ENCODE peak calls at places on chromosomes 6 and 20, in nine cellular contexts. H is thoracic aorta, P is PC-3, R is heart left ventricle, C is endothelial cell, S is fibroblast of lung, X is coronary artery, K is choroid plexus epithelial cell, F is nephron progenitor cell. Y is an unnamed sample.

GRCh38 chr20:38441916-38442315 is 6.8 kb upstream of the SNHG17 start:
- DNase-seq in R (no peak), X (no peak), P (no peak), F (no peak), C (no peak), K (peak), H (no peak), S (no peak), Y (no peak)

GRCh38 chr6:50145125-50145524 is 95.4 kb upstream of the DEFB112 start:
- DNase-seq in K (peak), S (no peak), R (no peak), P (peak), C (no peak), H (no peak), F (no peak), X (no peak), Y (peak)

GRCh38 chr6:109800771-109801170 is 109.7 kb downstream of the FIG4 start:
- DNase-seq in C (no peak), P (peak), R (no peak), H (no peak), F (no peak), X (no peak), K (no peak), S (no peak), Y (no peak)

GRCh38 chr20:43669332-43669731 is 2.4 kb downstream of the MYBL2 start:
- DNase-seq in S (peak), P (peak), K (peak), C (no peak), H (no peak), F (no peak), X (no peak), R (no peak), Y (peak)

GRCh38 chr6:117840541-117840983 is 66.5 kb upstream of the SLC35F1 start:
- DNase-seq in H (no peak), C (peak), P (peak), K (peak), R (no peak), F (peak), S (peak), X (no peak), Y (peak)

GRCh38 chr6:157763129-157763893 is 59.7 kb upstream of the SNX9 start:
- DNase-seq in K (peak), S (peak), H (no peak), C (no peak), R (peak), P (peak), X (no peak), F (no peak), Y (peak)

GRCh38 chr6:36442083-36442670 is 477 bp downstream of the PXT1 start:
- DNase-seq in S (no peak), R (no peak), H (no peak), F (no peak), X (no peak), P (no peak), C (no peak), K (no peak), Y (no peak)

GRCh38 chr20:4280731-4281130 is 265.4 kb upstream of the RNF24 start:
- DNase-seq in F (no peak), C (no peak), H (no peak), R (no peak), S (no peak), X (no peak), P (no peak), K (no peak), Y (no peak)

GRCh38 chr6:140178550-140179334 is 804.3 kb upstream of the CITED2 start:
- DNase-seq in X (no peak), R (no peak), S (peak), P (peak), H (no peak), K (peak), C (no peak), F (no peak), Y (peak)

GRCh38 chr20:1101533-1101932 is 16.9 kb upstream of the PSMF1 start:
- DNase-seq in H (no peak), S (no peak), C (no peak), P (no peak), F (no peak), K (no peak), R (no peak), X (no peak), Y (no peak)

GRCh38 chr6:143700684-143701342 is 23.0 kb downstream of the PHACTR2 start:
- DNase-seq in S (peak), K (peak), H (no peak), C (no peak), R (peak), F (no peak), P (no peak), X (no peak), Y (no peak)

GRCh38 chr20:11686195-11686594 is 231.5 kb upstream of the BTBD3 start:
- DNase-seq in S (no peak), R (no peak), K (no peak), P (no peak), F (no peak), X (no peak), H (no peak), C (no peak), Y (no peak)

GRCh38 chr6:151239603-151240035 is at the start of gene AKAP12:
- DNase-seq in C (peak), H (no peak), X (peak), F (no peak), K (peak), P (no peak), S (peak), R (peak), Y (no peak)

GRCh38 chr20:58592076-58592695 is 58.9 kb upstream of the STX16 start:
- DNase-seq in C (no peak), X (no peak), P (no peak), R (no peak), F (no peak), K (no peak), S (no peak), H (no peak), Y (no peak)

GRCh38 chr6:85923013-85923430 is 280.3 kb upstream of the SYNCRIP start:
- DNase-seq in P (peak), S (peak), C (peak), H (no peak), X (no peak), R (no peak), K (peak), F (peak), Y (peak)

GRCh38 chr20:54174452-54175175 is 828 bp upstream of the CYP24A1 start:
- DNase-seq in C (no peak), P (peak), X (no peak), K (no peak), F (peak), H (no peak), R (no peak), S (no peak), Y (no peak)

GRCh38 chr6:119979862-119980261 is 630.3 kb upstream of the MAN1A1 start:
- DNase-seq in C (no peak), K (peak), F (no peak), H (no peak), S (no peak), P (peak), R (no peak), X (no peak), Y (peak)
- TF ChIP-seq CTCF in C (peak), K (no peak), F (peak), H (no peak), S (peak), P (peak), R (no peak), X (no peak), Y (peak)

GRCh38 chr20:32035398-32035852 is 16.6 kb upstream of the HCK start:
- DNase-seq in F (no peak), K (no peak), R (no peak), S (no peak), H (no peak), P (no peak), X (no peak), C (no peak), Y (no peak)

GRCh38 chr20:32037929-32038328 is 14.1 kb upstream of the HCK start:
- DNase-seq in K (peak), H (no peak), R (no peak), S (peak), X (no peak), C (no peak), F (no peak), P (no peak), Y (peak)

GRCh38 chr20:32036252-32036651 is 15.8 kb upstream of the HCK start:
- DNase-seq in K (no peak), S (no peak), R (no peak), P (no peak), X (no peak), H (no peak), F (no peak), C (no peak), Y (no peak)

GRCh38 chr20:32036716-32037355 is 15.2 kb upstream of the HCK start:
- DNase-seq in S (no peak), R (no peak), C (no peak), X (no peak), P (no peak), H (no peak), F (no peak), K (peak), Y (no peak)

DNA sequence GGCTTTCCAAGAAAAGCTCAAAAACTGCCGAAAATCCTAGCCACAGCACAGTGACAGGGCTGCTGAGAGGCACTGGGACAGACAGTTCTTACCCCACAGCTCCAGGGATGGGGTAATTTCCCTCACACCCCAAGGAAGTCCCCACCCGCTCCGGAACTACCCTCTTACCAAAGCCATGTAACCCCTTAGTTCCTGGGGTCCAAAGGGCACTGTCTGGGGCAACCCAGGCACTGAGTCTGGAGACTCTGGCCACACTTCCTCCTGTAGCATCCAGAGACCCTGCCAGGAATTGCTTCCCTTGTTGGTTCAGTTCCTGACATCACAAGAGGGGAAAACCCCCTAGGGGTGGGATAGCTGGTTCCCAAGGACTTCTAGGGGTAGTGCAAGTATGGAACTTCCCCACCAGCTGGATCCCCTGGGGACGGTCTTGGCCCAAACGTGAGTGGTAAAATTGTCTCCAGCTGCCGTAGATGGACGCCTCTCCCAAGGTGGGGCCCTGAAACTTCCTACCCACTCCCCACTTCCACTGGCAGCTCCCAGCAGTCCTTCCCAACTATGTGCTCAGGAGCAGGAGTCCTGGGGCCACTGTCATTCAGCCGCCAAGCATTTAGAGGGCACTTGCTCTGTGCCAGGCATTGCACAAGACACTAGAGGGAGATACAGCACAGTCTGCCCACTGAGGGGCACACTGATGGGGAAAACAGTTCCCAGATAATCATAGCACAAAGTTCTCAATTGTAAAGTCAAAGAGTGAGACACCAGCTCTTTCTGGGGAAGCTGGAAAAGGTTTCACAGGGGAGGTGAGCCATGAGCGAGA is 17.3 kb upstream of the HCK start:
- DNase-seq in F (no peak), C (no peak), H (no peak), X (no peak), R (no peak), S (no peak), K (no peak), P (no peak), Y (peak)
- TF ChIP-seq CTCF in F (no peak), C (no peak), H (no peak), X (no peak), R (no peak), S (no peak), K (peak), P (peak), Y (peak)

DNA sequence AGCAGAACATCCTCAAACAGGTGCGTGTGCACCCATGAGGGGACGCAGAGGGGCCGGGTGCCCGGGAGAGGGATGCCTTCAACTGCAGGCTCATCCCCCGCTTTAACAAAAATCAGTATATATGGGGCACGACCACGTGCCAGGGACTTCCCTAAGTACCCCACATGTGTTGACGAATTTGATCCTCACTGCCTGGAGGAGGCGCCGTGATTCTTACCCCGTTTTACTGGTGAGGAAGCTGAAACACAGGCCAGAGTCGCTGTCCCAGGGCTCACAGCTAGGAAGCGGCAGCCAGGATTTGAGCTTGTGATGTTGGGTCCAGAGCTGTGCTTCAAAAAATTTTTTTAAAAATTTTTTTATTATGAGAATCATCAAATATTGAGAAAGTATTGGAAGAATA is 44.8 kb downstream of the ITPR3 start:
- DNase-seq in H (no peak), X (no peak), R (no peak), C (no peak), F (no peak), P (no peak), K (no peak), S (no peak), Y (no peak)
- TF ChIP-seq CTCF in H (no peak), X (no peak), R (no peak), C (no peak), F (no peak), P (peak), K (no peak), S (no peak), Y (no peak)

DNA sequence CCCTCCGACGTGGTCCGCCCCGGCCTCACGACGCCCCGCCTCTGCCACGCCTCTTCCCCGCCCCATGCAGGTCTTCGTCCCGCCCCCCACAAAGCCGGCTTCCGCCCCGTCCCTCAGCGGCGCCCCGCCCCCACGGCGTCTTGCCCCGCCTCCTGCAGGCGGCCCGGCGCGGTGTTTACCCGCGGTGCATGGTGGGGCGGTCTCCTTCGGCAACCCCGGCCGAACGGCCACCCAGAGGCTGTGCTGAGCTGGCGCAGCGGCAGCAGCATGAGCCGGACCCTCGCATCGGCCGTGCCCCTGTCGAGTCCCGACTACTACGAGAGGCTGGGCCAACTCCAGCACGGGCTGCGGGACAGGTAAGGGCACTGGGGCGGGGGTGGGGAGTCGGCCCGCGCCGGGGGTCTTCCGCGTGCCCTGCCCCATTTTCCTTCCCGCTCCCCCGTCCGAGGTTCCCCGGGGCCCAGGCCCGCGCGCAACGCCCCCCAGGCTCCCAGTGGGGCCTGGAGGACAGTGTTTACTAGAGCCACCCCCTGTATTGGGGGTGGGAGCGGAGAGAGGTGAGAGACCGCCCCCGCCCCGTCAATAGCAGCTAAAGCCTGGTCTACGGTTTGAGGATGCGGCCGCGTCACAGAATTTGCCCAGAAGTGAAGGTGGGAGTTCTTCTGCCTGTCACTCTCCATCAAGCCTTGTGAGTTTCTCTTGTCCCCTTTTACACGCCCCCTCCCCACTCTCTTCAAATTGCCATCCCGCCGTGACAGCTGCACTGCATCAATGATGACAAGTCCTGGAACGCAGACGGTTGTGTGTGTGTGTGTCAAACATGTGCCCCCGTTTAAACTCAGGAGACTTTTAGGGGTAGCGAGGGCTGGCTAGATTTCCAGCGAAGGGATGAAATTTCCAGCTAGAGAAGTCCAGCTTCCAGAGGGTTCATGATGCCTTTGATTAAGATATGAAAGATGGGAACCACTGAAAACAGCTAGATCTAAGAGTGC is at the start of gene KIZ:
- DNase-seq in F (peak), X (peak), K (peak), P (peak), R (peak), C (peak), H (peak), S (peak), Y (peak)
- TF ChIP-seq CTCF in F (no peak), X (no peak), K (peak), P (no peak), R (peak), C (no peak), H (peak), S (peak), Y (peak)

GRCh38 chr6:26180346-26180745 is 93.1 kb downstream of the HFE start:
- DNase-seq in C (no peak), P (no peak), K (no peak), X (no peak), R (no peak), S (no peak), H (no peak), F (no peak), Y (no peak)
- TF ChIP-seq CTCF in C (no peak), P (no peak), K (no peak), X (no peak), R (no peak), S (no peak), H (no peak), F (no peak), Y (no peak)

GRCh38 chr6:78438135-78438534 is 429.2 kb upstream of the IRAK1BP1 start:
- DNase-seq in R (no peak), F (no peak), X (no peak), H (no peak), P (no peak), C (no peak), S (no peak), K (no peak), Y (no peak)

GRCh38 chr6:78436335-78436734 is 431.0 kb upstream of the IRAK1BP1 start:
- DNase-seq in P (peak), S (peak), H (no peak), F (no peak), K (peak), X (no peak), R (no peak), C (no peak), Y (peak)
- TF ChIP-seq CTCF in P (peak), S (peak), H (no peak), F (no peak), K (peak), X (no peak), R (no peak), C (no peak), Y (peak)

GRCh38 chr20:24165336-24166126 is 177.0 kb upstream of the GGTLC1 start:
- DNase-seq in H (no peak), X (no peak), S (no peak), K (no peak), P (no peak), C (no peak), F (no peak), R (no peak), Y (no peak)

GRCh38 chr20:24163501-24163900 is 174.9 kb upstream of the GGTLC1 start:
- DNase-seq in S (no peak), K (peak), X (no peak), H (no peak), C (no peak), P (no peak), R (no peak), F (no peak), Y (no peak)

GRCh38 chr20:24166127-24166389 is 177.5 kb upstream of the GGTLC1 start:
- DNase-seq in K (no peak), P (no peak), H (no peak), C (no peak), S (no peak), R (no peak), X (no peak), F (peak), Y (no peak)

GRCh38 chr20:24166412-24166811 is 177.8 kb upstream of the GGTLC1 start:
- DNase-seq in K (no peak), X (no peak), C (no peak), P (no peak), H (no peak), R (no peak), F (no peak), S (no peak), Y (no peak)

GRCh38 chr20:24164360-24164759 is 175.8 kb upstream of the GGTLC1 start:
- DNase-seq in S (no peak), R (no peak), H (no peak), K (peak), X (no peak), P (peak), F (peak), C (peak), Y (no peak)
- TF ChIP-seq CTCF in S (no peak), R (peak), H (no peak), K (peak), X (no peak), P (peak), F (peak), C (peak), Y (no peak)

DNA sequence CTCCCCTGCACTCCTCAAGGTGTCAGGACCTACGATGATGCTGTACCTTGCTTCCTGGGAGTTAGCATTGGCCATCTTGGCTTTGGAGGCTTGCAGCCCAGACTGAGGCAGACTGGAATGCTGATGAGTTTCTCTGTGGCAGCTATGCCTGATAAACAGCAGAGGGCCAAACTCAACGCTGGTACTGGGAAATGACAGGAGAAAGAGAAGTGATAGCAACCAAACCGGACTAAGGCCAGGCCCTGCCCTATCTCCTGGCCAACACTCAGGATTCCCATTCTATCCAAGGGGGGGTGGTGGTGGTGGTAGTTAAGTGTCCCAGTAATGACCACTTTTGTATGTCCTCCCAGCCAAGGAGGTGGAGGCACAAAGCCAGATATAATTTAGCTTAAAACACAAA is 90.0 kb upstream of the DTNBP1 start:
- DNase-seq in C (no peak), S (no peak), P (no peak), R (no peak), H (no peak), K (no peak), X (no peak), F (no peak), Y (no peak)
- TF ChIP-seq CTCF in C (no peak), S (no peak), P (peak), R (no peak), H (no peak), K (peak), X (no peak), F (no peak), Y (no peak)